ENCODE peak calls at places on chromosomes 16 and 17, in six cellular contexts. F, G, Z, V, T and Q are unnamed samples.

GRCh38 chr17:2792541-2793169 is 3.6 kb upstream of the RAP1GAP2 start:
- DNase-seq in F (no peak), G (peak), Z (no peak), V (no peak), T (no peak), Q (no peak)

GRCh38 chr16:3625911-3626732 is 14.7 kb upstream of the SLX4 start:
- DNase-seq in F (no peak), G (no peak), Z (no peak), V (peak), T (no peak), Q (no peak)

GRCh38 chr16:67844441-67844840 is 2.3 kb upstream of the NUTF2 start:
- DNase-seq in F (no peak), G (no peak), Z (peak), V (no peak), T (no peak), Q (peak)

GRCh38 chr16:66275795-66276428 is 90.6 kb upstream of the CDH5 start:
- DNase-seq in F (peak), G (no peak), Z (peak), V (peak), T (peak), Q (peak)

GRCh38 chr17:15378243-15378642 is 36.8 kb upstream of the TEKT3 start:
- DNase-seq in F (no peak), G (no peak), Z (no peak), V (no peak), T (no peak), Q (no peak)

GRCh38 chr17:42253173-42253545 is 23.0 kb downstream of the STAT5B start:
- DNase-seq in F (no peak), G (no peak), Z (no peak), V (no peak), T (no peak), Q (no peak)

GRCh38 chr16:83482545-83483162 is 325.1 kb upstream of the HSBP1 start:
- DNase-seq in F (no peak), G (no peak), Z (no peak), V (no peak), T (no peak), Q (no peak)

GRCh38 chr16:78503501-78504110 is 404.2 kb downstream of the WWOX start:
- DNase-seq in F (peak), G (peak), Z (peak), V (peak), T (no peak), Q (peak)

GRCh38 chr17:50269477-50270429 is 4.5 kb upstream of the TMEM92 start:
- DNase-seq in F (peak), G (no peak), Z (peak), V (peak), T (no peak), Q (peak)

GRCh38 chr16:78321611-78322010 is 222.2 kb downstream of the WWOX start:
- DNase-seq in F (no peak), G (no peak), Z (no peak), V (no peak), T (no peak), Q (no peak)

GRCh38 chr16:72588554-72588953 is 416.6 kb upstream of the PMFBP1 start:
- DNase-seq in F (no peak), G (no peak), Z (no peak), V (no peak), T (no peak), Q (no peak)

GRCh38 chr16:10562361-10562899 is 18.0 kb downstream of the EMP2 start:
- DNase-seq in F (no peak), G (no peak), Z (no peak), V (no peak), T (no peak), Q (no peak)

GRCh38 chr17:39094607-39095308 is 56.7 kb downstream of the PLXDC1 start:
- DNase-seq in F (no peak), G (no peak), Z (no peak), V (peak), T (no peak), Q (no peak)

GRCh38 chr17:81002409-81003361 is 11.0 kb downstream of the CHMP6 start:
- DNase-seq in F (no peak), G (no peak), Z (peak), V (no peak), T (no peak), Q (peak)

GRCh38 chr17:81935709-81936084 is 1.4 kb downstream of the PYCR1 start:
- DNase-seq in F (no peak), G (no peak), Z (no peak), V (no peak), T (no peak), Q (no peak)

GRCh38 chr16:57999366-57999970 is 1.0 kb downstream of the ZNF319 start:
- DNase-seq in F (no peak), G (no peak), Z (peak), V (peak), T (peak), Q (no peak)

GRCh38 chr16:24253192-24253591 is 2.9 kb upstream of the CACNG3 start:
- DNase-seq in F (peak), G (no peak), Z (peak), V (peak), T (peak), Q (no peak)

GRCh38 chr17:4269915-4270314 is 6.1 kb upstream of the ANKFY1 start:
- DNase-seq in F (no peak), G (no peak), Z (no peak), V (no peak), T (no peak), Q (no peak)

GRCh38 chr17:66309793-66310192 is 7.4 kb downstream of the PRKCA start:
- DNase-seq in F (no peak), G (no peak), Z (peak), V (peak), T (no peak), Q (no peak)

GRCh38 chr16:89636663-89637062 is 20.8 kb downstream of the CHMP1A start:
- DNase-seq in F (no peak), G (no peak), Z (no peak), V (no peak), T (no peak), Q (no peak)

GRCh38 chr17:69857412-69857835 is 217.6 kb upstream of the KCNJ16 start:
- DNase-seq in F (no peak), G (no peak), Z (peak), V (no peak), T (no peak), Q (peak)

GRCh38 chr16:10619271-10619849 is 39.0 kb upstream of the EMP2 start:
- DNase-seq in F (no peak), G (no peak), Z (peak), V (no peak), T (no peak), Q (no peak)

GRCh38 chr17:15213381-15214087 is 51.6 kb downstream of the PMP22 start:
- DNase-seq in F (no peak), G (no peak), Z (no peak), V (peak), T (no peak), Q (peak)

GRCh38 chr16:24508614-24509013 is 30.8 kb upstream of the RBBP6 start:
- DNase-seq in F (no peak), G (no peak), Z (peak), V (no peak), T (no peak), Q (peak)

GRCh38 chr16:50839920-50840729 is 98.2 kb downstream of the CYLD start:
- DNase-seq in F (no peak), G (no peak), Z (no peak), V (no peak), T (no peak), Q (no peak)